ENCODE peak calls at places on chromosome 10, in eight cellular contexts. One of them, this sample, is unnamed.

GRCh38 chr10:62733654-62734293 is 70.7 kb upstream of the ADO start:
- DNase-seq in cardiac muscle cell: peak
- DNase-seq in activated T-cell treated with anti-CD3 and anti-CD28 coated beads, Interleukin-2, amount 50 U/mL, for 48 hours: peak
- DNase-seq in NCI-H2171 treated with DMSO at 0.1 percent for 48 hours: no peak
- DNase-seq in endothelial cell: no peak
- DNase-seq in CD8-positive, alpha-beta T cell: no peak
- DNase-seq in posterior cingulate gyrus: no peak
- DNase-seq in colonic mucosa: no peak
- DNase-seq in this sample: no peak

GRCh38 chr10:21523557-21524008 is 1.9 kb downstream of the SKIDA1 start:
- DNase-seq in cardiac muscle cell: peak
- DNase-seq in activated T-cell treated with anti-CD3 and anti-CD28 coated beads, Interleukin-2, amount 50 U/mL, for 48 hours: no peak
- DNase-seq in NCI-H2171 treated with DMSO at 0.1 percent for 48 hours: peak
- DNase-seq in endothelial cell: no peak
- DNase-seq in CD8-positive, alpha-beta T cell: no peak
- DNase-seq in posterior cingulate gyrus: no peak
- DNase-seq in colonic mucosa: no peak
- DNase-seq in this sample: no peak

GRCh38 chr10:96556003-96556402 is 30.8 kb downstream of the TM9SF3 start:
- DNase-seq in cardiac muscle cell: peak
- DNase-seq in activated T-cell treated with anti-CD3 and anti-CD28 coated beads, Interleukin-2, amount 50 U/mL, for 48 hours: no peak
- DNase-seq in NCI-H2171 treated with DMSO at 0.1 percent for 48 hours: peak
- DNase-seq in endothelial cell: no peak
- DNase-seq in CD8-positive, alpha-beta T cell: no peak
- DNase-seq in posterior cingulate gyrus: no peak
- DNase-seq in colonic mucosa: no peak
- DNase-seq in this sample: no peak

GRCh38 chr10:69766161-69766910 is 35.4 kb upstream of the COL13A1 start:
- DNase-seq in cardiac muscle cell: peak
- DNase-seq in activated T-cell treated with anti-CD3 and anti-CD28 coated beads, Interleukin-2, amount 50 U/mL, for 48 hours: no peak
- DNase-seq in NCI-H2171 treated with DMSO at 0.1 percent for 48 hours: peak
- DNase-seq in endothelial cell: no peak
- DNase-seq in CD8-positive, alpha-beta T cell: no peak
- DNase-seq in posterior cingulate gyrus: no peak
- DNase-seq in colonic mucosa: no peak
- DNase-seq in this sample: no peak

GRCh38 chr10:4688620-4689019 is 137.4 kb upstream of the AKR1E2 start:
- DNase-seq in cardiac muscle cell: peak
- DNase-seq in activated T-cell treated with anti-CD3 and anti-CD28 coated beads, Interleukin-2, amount 50 U/mL, for 48 hours: no peak
- DNase-seq in NCI-H2171 treated with DMSO at 0.1 percent for 48 hours: no peak
- DNase-seq in endothelial cell: no peak
- DNase-seq in CD8-positive, alpha-beta T cell: no peak
- DNase-seq in posterior cingulate gyrus: no peak
- DNase-seq in colonic mucosa: no peak
- DNase-seq in this sample: no peak

GRCh38 chr10:100000109-100000502 is 9.6 kb downstream of the DNMBP start:
- DNase-seq in cardiac muscle cell: no peak
- DNase-seq in activated T-cell treated with anti-CD3 and anti-CD28 coated beads, Interleukin-2, amount 50 U/mL, for 48 hours: no peak
- DNase-seq in NCI-H2171 treated with DMSO at 0.1 percent for 48 hours: no peak
- DNase-seq in endothelial cell: no peak
- DNase-seq in CD8-positive, alpha-beta T cell: no peak
- DNase-seq in posterior cingulate gyrus: no peak
- DNase-seq in colonic mucosa: no peak
- DNase-seq in this sample: no peak

GRCh38 chr10:103079100-103079499 is 114.0 kb downstream of the NT5C2 start:
- DNase-seq in cardiac muscle cell: no peak
- DNase-seq in activated T-cell treated with anti-CD3 and anti-CD28 coated beads, Interleukin-2, amount 50 U/mL, for 48 hours: no peak
- DNase-seq in NCI-H2171 treated with DMSO at 0.1 percent for 48 hours: no peak
- DNase-seq in endothelial cell: no peak
- DNase-seq in CD8-positive, alpha-beta T cell: no peak
- DNase-seq in posterior cingulate gyrus: no peak
- DNase-seq in colonic mucosa: no peak
- DNase-seq in this sample: no peak

GRCh38 chr10:80410578-80411145 is 2.3 kb downstream of the PRXL2A start:
- DNase-seq in cardiac muscle cell: no peak
- DNase-seq in activated T-cell treated with anti-CD3 and anti-CD28 coated beads, Interleukin-2, amount 50 U/mL, for 48 hours: no peak
- DNase-seq in NCI-H2171 treated with DMSO at 0.1 percent for 48 hours: no peak
- DNase-seq in endothelial cell: no peak
- DNase-seq in CD8-positive, alpha-beta T cell: no peak
- DNase-seq in posterior cingulate gyrus: no peak
- DNase-seq in colonic mucosa: peak
- DNase-seq in this sample: no peak

GRCh38 chr10:103837370-103838094 is 17.8 kb downstream of the SH3PXD2A start:
- DNase-seq in cardiac muscle cell: no peak
- DNase-seq in activated T-cell treated with anti-CD3 and anti-CD28 coated beads, Interleukin-2, amount 50 U/mL, for 48 hours: no peak
- DNase-seq in NCI-H2171 treated with DMSO at 0.1 percent for 48 hours: no peak
- DNase-seq in endothelial cell: no peak
- DNase-seq in CD8-positive, alpha-beta T cell: no peak
- DNase-seq in posterior cingulate gyrus: no peak
- DNase-seq in colonic mucosa: peak
- DNase-seq in this sample: no peak

GRCh38 chr10:82811621-82812020 is 936.6 kb downstream of the NRG3 start:
- DNase-seq in cardiac muscle cell: peak
- DNase-seq in activated T-cell treated with anti-CD3 and anti-CD28 coated beads, Interleukin-2, amount 50 U/mL, for 48 hours: no peak
- DNase-seq in NCI-H2171 treated with DMSO at 0.1 percent for 48 hours: no peak
- DNase-seq in endothelial cell: peak
- DNase-seq in CD8-positive, alpha-beta T cell: no peak
- DNase-seq in posterior cingulate gyrus: no peak
- DNase-seq in colonic mucosa: no peak
- DNase-seq in this sample: no peak

GRCh38 chr10:71974489-71975011 is 10.4 kb downstream of the CHST3 start:
- DNase-seq in cardiac muscle cell: peak
- DNase-seq in activated T-cell treated with anti-CD3 and anti-CD28 coated beads, Interleukin-2, amount 50 U/mL, for 48 hours: peak
- DNase-seq in NCI-H2171 treated with DMSO at 0.1 percent for 48 hours: no peak
- DNase-seq in endothelial cell: no peak
- DNase-seq in CD8-positive, alpha-beta T cell: no peak
- DNase-seq in posterior cingulate gyrus: no peak
- DNase-seq in colonic mucosa: no peak
- DNase-seq in this sample: no peak

GRCh38 chr10:127534074-127534473 is 15.0 kb upstream of the NPS start:
- DNase-seq in cardiac muscle cell: no peak
- DNase-seq in activated T-cell treated with anti-CD3 and anti-CD28 coated beads, Interleukin-2, amount 50 U/mL, for 48 hours: no peak
- DNase-seq in NCI-H2171 treated with DMSO at 0.1 percent for 48 hours: no peak
- DNase-seq in endothelial cell: no peak
- DNase-seq in CD8-positive, alpha-beta T cell: no peak
- DNase-seq in posterior cingulate gyrus: no peak
- DNase-seq in colonic mucosa: no peak
- DNase-seq in this sample: no peak

GRCh38 chr10:71766717-71767419 is 6.5 kb downstream of the VSIR start:
- DNase-seq in cardiac muscle cell: peak
- DNase-seq in activated T-cell treated with anti-CD3 and anti-CD28 coated beads, Interleukin-2, amount 50 U/mL, for 48 hours: peak
- DNase-seq in NCI-H2171 treated with DMSO at 0.1 percent for 48 hours: no peak
- DNase-seq in endothelial cell: no peak
- DNase-seq in CD8-positive, alpha-beta T cell: no peak
- DNase-seq in posterior cingulate gyrus: no peak
- DNase-seq in colonic mucosa: peak
- DNase-seq in this sample: no peak

GRCh38 chr10:87734987-87735827 is 75.5 kb downstream of the PAPSS2 start:
- DNase-seq in cardiac muscle cell: peak
- DNase-seq in activated T-cell treated with anti-CD3 and anti-CD28 coated beads, Interleukin-2, amount 50 U/mL, for 48 hours: no peak
- DNase-seq in NCI-H2171 treated with DMSO at 0.1 percent for 48 hours: peak
- DNase-seq in endothelial cell: peak
- DNase-seq in CD8-positive, alpha-beta T cell: no peak
- DNase-seq in posterior cingulate gyrus: no peak
- DNase-seq in colonic mucosa: no peak
- DNase-seq in this sample: no peak

GRCh38 chr10:22875584-22875983 is 52.3 kb upstream of the ARMC3 start:
- DNase-seq in cardiac muscle cell: no peak
- DNase-seq in activated T-cell treated with anti-CD3 and anti-CD28 coated beads, Interleukin-2, amount 50 U/mL, for 48 hours: no peak
- DNase-seq in NCI-H2171 treated with DMSO at 0.1 percent for 48 hours: no peak
- DNase-seq in endothelial cell: no peak
- DNase-seq in CD8-positive, alpha-beta T cell: no peak
- DNase-seq in posterior cingulate gyrus: no peak
- DNase-seq in colonic mucosa: no peak
- DNase-seq in this sample: no peak

GRCh38 chr10:99975942-99976809 is 33.6 kb downstream of the DNMBP start:
- DNase-seq in cardiac muscle cell: peak
- DNase-seq in activated T-cell treated with anti-CD3 and anti-CD28 coated beads, Interleukin-2, amount 50 U/mL, for 48 hours: no peak
- DNase-seq in NCI-H2171 treated with DMSO at 0.1 percent for 48 hours: peak
- DNase-seq in endothelial cell: no peak
- DNase-seq in CD8-positive, alpha-beta T cell: no peak
- DNase-seq in posterior cingulate gyrus: no peak
- DNase-seq in colonic mucosa: no peak
- DNase-seq in this sample: no peak

GRCh38 chr10:22444219-22444788 is 99.0 kb downstream of the SPAG6 start:
- DNase-seq in cardiac muscle cell: no peak
- DNase-seq in activated T-cell treated with anti-CD3 and anti-CD28 coated beads, Interleukin-2, amount 50 U/mL, for 48 hours: no peak
- DNase-seq in NCI-H2171 treated with DMSO at 0.1 percent for 48 hours: no peak
- DNase-seq in endothelial cell: no peak
- DNase-seq in CD8-positive, alpha-beta T cell: no peak
- DNase-seq in posterior cingulate gyrus: no peak
- DNase-seq in colonic mucosa: no peak
- DNase-seq in this sample: no peak

GRCh38 chr10:86644412-86645110 is 9.8 kb upstream of the OPN4 start:
- DNase-seq in cardiac muscle cell: no peak
- DNase-seq in activated T-cell treated with anti-CD3 and anti-CD28 coated beads, Interleukin-2, amount 50 U/mL, for 48 hours: peak
- DNase-seq in NCI-H2171 treated with DMSO at 0.1 percent for 48 hours: no peak
- DNase-seq in endothelial cell: no peak
- DNase-seq in CD8-positive, alpha-beta T cell: no peak
- DNase-seq in posterior cingulate gyrus: no peak
- DNase-seq in colonic mucosa: no peak
- DNase-seq in this sample: no peak